ENCODE peak calls at places on chromosome 15, in eight cellular contexts. J is A549, H is K562, T is Panc1, Q is SK-N-SH, X is HCT116, A is HepG2, M is GM12878. E is an unnamed sample. For H3K4me1, the result is how much of the 10 kb centered on the place peaks cover.

GRCh38 chr15:99019558-99020540 is 12.3 kb upstream of the PGPEP1L start:
- DNase-seq in J (peak), H (no peak), T (no peak), Q (no peak), X (no peak), A (peak), M (no peak), E (no peak)

GRCh38 chr15:80856809-80857377 is 77.7 kb downstream of the CEMIP start:
- DNase-seq in J (peak), H (no peak), T (no peak), Q (no peak), X (peak), A (peak), M (no peak), E (peak)

GRCh38 chr15:29569533-29570092 is 252.7 kb downstream of the TJP1 start:
- DNase-seq in J (no peak), H (no peak), T (no peak), Q (no peak), X (no peak), A (no peak), M (no peak), E (peak)

GRCh38 chr15:76285241-76285825 is 25.9 kb downstream of the ETFA start:
- DNase-seq in J (peak), H (no peak), T (no peak), Q (peak), X (no peak), A (peak), M (no peak), E (peak)

GRCh38 chr15:91224750-91225380 is 124.8 kb downstream of the SV2B start:
- DNase-seq in J (peak), H (peak), T (peak), Q (peak), X (peak), A (peak), M (peak), E (peak)

GRCh38 chr15:88656760-88657221 is 18.0 kb downstream of the ISG20 start:
- DNase-seq in J (no peak), H (no peak), T (no peak), Q (no peak), X (no peak), A (no peak), M (peak), E (no peak)

GRCh38 chr15:52233405-52233804 is 42.2 kb upstream of the GNB5 start:
- DNase-seq in J (no peak), H (no peak), T (no peak), Q (no peak), X (no peak), A (no peak), M (no peak), E (no peak)

GRCh38 chr15:59160880-59161593 is 45.6 kb upstream of the LDHAL6B start:
- DNase-seq in J (peak), H (peak), T (peak), Q (peak), X (no peak), A (peak), M (no peak), E (peak)

GRCh38 chr15:39756806-39757522 is 25.7 kb downstream of the FSIP1 start:
- DNase-seq in J (peak), H (peak), T (peak), Q (no peak), X (peak), A (peak), M (no peak), E (peak)

GRCh38 chr15:51229907-51230328 is 108.5 kb downstream of the CYP19A1 start:
- DNase-seq in J (peak), H (peak), T (no peak), Q (peak), X (no peak), A (peak), M (no peak), E (peak)

GRCh38 chr15:32729700-32730099 is 11.9 kb downstream of the GREM1 start:
- DNase-seq in J (no peak), H (no peak), T (no peak), Q (no peak), X (no peak), A (no peak), M (no peak), E (no peak)

GRCh38 chr15:42078903-42079302 is 15.5 kb downstream of the PLA2G4D start:
- DNase-seq in J (no peak), H (no peak), T (no peak), Q (no peak), X (no peak), A (no peak), M (no peak), E (no peak)

GRCh38 chr15:78968539-78969271 is 23.9 kb upstream of the CTSH start:
- DNase-seq in J (no peak), H (no peak), T (no peak), Q (no peak), X (no peak), A (no peak), M (no peak), E (peak)

GRCh38 chr15:100330221-100330620 is 11.6 kb downstream of the ADAMTS17 start:
- DNase-seq in J (no peak), H (no peak), T (no peak), Q (no peak), X (no peak), A (no peak), M (no peak), E (no peak)

GRCh38 chr15:77865701-77866100 is 211.8 kb downstream of the TBC1D2B start:
- DNase-seq in J (no peak), H (no peak), T (no peak), Q (no peak), X (no peak), A (no peak), M (no peak), E (no peak)

GRCh38 chr15:78075490-78076230 is 1.9 kb downstream of the TBC1D2B start:
- DNase-seq in J (peak), H (no peak), T (no peak), Q (no peak), X (no peak), A (peak), M (no peak), E (peak)

GRCh38 chr15:51310064-51310463 is 28.3 kb downstream of the CYP19A1 start:
- DNase-seq in J (no peak), H (no peak), T (no peak), Q (no peak), X (no peak), A (no peak), M (no peak), E (no peak)

GRCh38 chr15:39919740-39920509 is at the start of gene GPR176:
- DNase-seq in J (peak), H (no peak), T (no peak), Q (peak), X (no peak), A (no peak), M (no peak), E (peak)

GRCh38 chr15:25241241-25241801 is 197.5 kb downstream of the UBE3A start:
- DNase-seq in J (no peak), H (no peak), T (no peak), Q (no peak), X (no peak), A (no peak), M (no peak), E (no peak)

GRCh38 chr15:29139072-29139471 is 130.6 kb downstream of the NSMCE3 start:
- DNase-seq in J (no peak), H (no peak), T (no peak), Q (no peak), X (no peak), A (no peak), M (no peak), E (no peak)

DNA sequence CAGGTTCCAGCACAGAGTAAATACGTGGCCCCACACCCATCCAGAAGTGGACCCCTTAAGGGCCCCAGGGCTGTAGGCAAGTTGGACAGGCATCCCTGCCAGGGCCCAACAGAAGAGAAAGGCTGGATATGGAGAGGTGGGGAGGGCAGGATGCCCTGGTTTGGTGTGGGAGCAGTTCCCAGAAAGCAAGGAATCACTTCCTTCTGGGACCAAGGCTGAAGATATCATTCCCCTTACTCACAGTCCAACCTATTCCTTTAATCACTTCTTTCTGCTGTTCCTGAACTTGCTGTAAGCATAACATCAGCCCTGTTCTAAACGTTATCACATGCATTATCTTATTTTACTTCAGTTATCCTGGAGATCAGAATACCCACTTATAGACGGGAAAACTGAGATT is 6.1 kb upstream of the MESP2 start:
- DNase-seq in J (no peak), H (no peak), T (no peak), Q (no peak), X (no peak), A (no peak), M (no peak), E (no peak)
- TF ChIP-seq REST in J (no peak), H (no peak), T (no peak), Q (no peak), X (no peak), A (no peak), M (no peak), E (no peak)

GRCh38 chr15:73324496-73325170 is 44.1 kb downstream of the HCN4 start:
- DNase-seq in J (no peak), H (no peak), T (no peak), Q (no peak), X (no peak), A (no peak), M (no peak), E (no peak)

GRCh38 chr15:73323956-73324355 is 44.8 kb downstream of the HCN4 start:
- DNase-seq in J (no peak), H (no peak), T (no peak), Q (no peak), X (no peak), A (no peak), M (no peak), E (no peak)

GRCh38 chr15:73323374-73323955 is 45.3 kb downstream of the HCN4 start:
- DNase-seq in J (no peak), H (no peak), T (no peak), Q (no peak), X (no peak), A (no peak), M (no peak), E (no peak)

GRCh38 chr15:73326157-73326556 is 42.6 kb downstream of the HCN4 start:
- DNase-seq in J (no peak), H (no peak), T (no peak), Q (no peak), X (no peak), A (no peak), M (no peak), E (no peak)

GRCh38 chr15:73325191-73325980 is 43.4 kb downstream of the HCN4 start:
- DNase-seq in J (peak), H (peak), T (no peak), Q (no peak), X (no peak), A (no peak), M (no peak), E (peak)
- H3K4me1 ChIP-seq in J (under half), H (under half), T (under half), Q (under half), X (under half), A (under half), M (under half), E (under half)

DNA sequence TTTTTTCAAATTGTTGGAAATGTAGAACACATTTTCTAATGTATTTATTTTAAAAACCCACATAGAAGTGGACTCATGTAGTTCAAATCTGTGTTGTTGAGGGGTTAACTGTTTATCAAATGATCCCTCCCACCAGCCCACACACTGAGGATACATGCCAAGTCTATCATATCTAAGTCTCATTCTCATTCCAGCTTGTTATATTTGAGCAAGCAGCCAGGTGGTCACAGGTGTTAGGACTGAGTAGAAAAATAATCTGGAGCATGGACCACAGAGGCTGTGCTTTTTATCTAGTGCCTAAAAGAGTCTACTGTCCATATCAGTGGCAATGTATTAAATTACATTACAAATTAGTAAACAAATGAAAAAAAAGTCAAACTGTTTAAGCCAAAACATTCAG is 20.7 kb upstream of the SPESP1 start:
- DNase-seq in J (no peak), H (no peak), T (no peak), Q (no peak), X (no peak), A (no peak), M (no peak), E (no peak)
- TF ChIP-seq REST in J (no peak), H (no peak), T (no peak), Q (no peak), X (no peak), A (no peak), M (no peak), E (no peak)

DNA sequence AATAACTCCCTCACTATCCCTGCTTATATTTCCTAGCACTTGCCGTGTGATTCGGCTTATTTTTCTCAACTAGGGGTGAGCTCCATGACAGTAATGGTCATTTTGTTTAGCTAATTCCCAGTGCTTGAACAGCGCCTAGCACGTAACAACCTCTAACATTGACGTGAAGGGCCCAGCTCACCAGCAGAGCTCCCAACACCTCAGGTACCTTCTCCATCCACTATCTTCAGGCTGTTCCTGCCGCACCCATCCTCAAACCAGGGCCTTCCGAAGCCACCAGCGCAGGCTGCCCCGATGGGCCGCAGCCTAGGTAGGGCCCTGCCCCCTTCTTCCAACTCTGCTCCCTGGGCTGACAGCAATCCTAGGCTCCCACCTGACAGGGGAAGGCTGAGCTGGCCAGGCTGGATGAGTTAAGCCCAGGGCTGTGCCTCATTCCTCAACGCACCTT is 751 bp upstream of the RPS17 start:
- DNase-seq in J (no peak), H (peak), T (no peak), Q (peak), X (no peak), A (no peak), M (no peak), E (peak)
- H3K4me1 ChIP-seq in J (under half), H (under half), T (under half), Q (under half), X (under half), A (under half), M (under half), E (under half)

DNA sequence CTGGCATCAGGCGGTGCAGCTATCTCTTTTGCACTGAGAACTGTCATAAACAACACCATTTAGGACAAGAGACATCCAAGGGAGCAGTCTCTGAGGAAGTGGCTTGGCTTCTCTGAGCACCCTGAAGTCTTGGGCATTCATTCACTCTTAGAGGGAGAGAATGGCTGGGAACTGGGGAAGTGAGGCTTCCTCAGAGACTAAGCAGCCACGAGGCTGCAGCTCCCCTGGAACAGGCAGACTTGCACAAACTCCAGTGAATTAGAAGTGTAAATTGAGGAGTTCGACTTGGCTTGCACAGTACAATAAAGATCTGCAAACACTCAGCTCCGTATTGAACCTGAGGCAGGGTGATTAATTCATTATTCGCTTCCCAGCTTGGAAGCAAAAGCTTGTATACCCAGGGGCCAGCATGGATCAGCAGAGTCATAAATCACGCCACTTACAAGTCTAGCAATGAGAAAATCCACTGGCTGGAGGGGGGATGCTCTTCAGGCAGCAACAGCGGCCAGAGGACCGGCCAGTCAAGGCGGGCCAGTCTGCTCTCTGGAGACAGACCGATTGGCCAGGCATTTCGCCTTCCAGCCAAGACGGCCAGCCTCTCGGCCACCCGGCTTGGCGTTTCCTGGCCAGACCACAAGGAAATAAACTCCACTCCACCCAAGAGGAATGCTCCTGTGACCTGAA is 118.8 kb upstream of the ADPGK start:
- DNase-seq in J (no peak), H (no peak), T (no peak), Q (no peak), X (no peak), A (no peak), M (no peak), E (no peak)
- TF ChIP-seq REST in J (no peak), H (no peak), T (no peak), Q (no peak), X (no peak), A (no peak), M (no peak), E (no peak)

GRCh38 chr15:67140078-67140833 is 74.9 kb downstream of the SMAD3 start:
- DNase-seq in J (no peak), H (no peak), T (no peak), Q (no peak), X (no peak), A (no peak), M (no peak), E (no peak)
- H3K4me1 ChIP-seq in J (half or more), H (under half), T (half or more), Q (half or more), X (half or more), A (half or more), M (under half), E (half or more)

DNA sequence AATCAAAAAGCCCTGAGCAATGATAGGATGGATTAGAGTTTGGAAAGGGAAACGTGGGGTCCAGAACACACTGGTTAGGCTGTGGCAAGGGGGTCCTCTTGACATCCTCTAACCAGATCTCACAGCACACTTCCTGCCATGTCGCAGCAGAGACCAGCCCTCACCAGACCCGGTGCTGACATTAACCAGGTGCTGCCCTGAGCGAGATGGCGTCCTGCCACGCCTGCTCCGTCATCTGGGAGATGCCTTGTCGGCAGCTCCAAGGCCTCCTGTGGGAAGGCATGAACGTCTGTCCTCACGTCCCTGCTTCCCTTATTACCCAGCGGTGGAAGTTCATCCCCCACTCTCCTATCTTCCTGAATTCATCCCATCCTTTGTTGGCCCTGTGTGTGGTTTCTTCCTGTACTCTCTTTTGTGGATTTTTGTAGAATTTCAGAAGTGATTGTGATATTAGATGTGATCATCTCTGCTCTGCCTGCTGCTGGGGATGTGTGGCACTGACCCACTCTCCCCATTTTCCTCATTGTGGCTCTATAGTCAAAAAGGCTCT is 29.4 kb upstream of the MYZAP start:
- DNase-seq in J (no peak), H (no peak), T (no peak), Q (peak), X (no peak), A (no peak), M (no peak), E (no peak)
- TF ChIP-seq REST in J (no peak), H (no peak), T (no peak), Q (no peak), X (no peak), A (no peak), M (no peak), E (no peak)

GRCh38 chr15:92907229-92907628 is 7.1 kb downstream of the CHD2 start:
- DNase-seq in J (peak), H (peak), T (no peak), Q (no peak), X (no peak), A (no peak), M (no peak), E (no peak)

GRCh38 chr15:92910451-92910850 is 10.3 kb downstream of the CHD2 start:
- DNase-seq in J (no peak), H (no peak), T (no peak), Q (no peak), X (no peak), A (no peak), M (no peak), E (no peak)

GRCh38 chr15:92908369-92909057 is 8.4 kb downstream of the CHD2 start:
- DNase-seq in J (no peak), H (no peak), T (no peak), Q (no peak), X (no peak), A (no peak), M (no peak), E (no peak)

GRCh38 chr15:92907880-92908279 is 7.8 kb downstream of the CHD2 start:
- DNase-seq in J (peak), H (peak), T (no peak), Q (no peak), X (no peak), A (no peak), M (no peak), E (no peak)

DNA sequence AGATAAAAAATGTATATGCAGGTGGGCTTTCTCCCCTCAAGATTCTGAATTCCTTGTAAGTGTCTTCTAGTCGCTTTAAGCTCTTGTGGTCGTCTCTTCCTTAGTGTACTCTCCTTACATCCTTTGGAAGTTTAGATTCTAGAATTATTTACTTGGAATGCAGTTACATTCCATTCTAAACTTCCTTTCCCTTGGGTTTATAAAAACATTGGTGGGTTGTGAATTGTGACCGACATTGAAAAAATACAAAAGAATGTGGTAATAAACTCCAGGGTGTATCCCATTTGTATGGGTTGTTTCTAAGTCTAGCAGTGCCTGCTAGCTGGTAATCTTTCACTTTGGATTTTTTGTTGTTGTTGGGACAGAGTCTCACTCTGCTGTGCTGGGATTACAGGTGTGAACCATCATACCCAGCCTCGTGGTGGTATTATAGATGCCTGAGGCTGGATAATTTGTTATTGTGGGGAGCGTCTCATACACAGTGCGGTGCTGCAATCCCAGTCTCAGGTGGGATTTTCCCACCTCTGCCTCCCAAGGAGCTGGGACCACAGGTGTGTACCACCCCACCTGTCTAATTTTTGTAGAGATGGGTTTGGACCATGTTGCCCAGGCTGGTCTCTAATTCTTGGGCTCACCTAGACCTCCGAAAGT is 9.1 kb downstream of the CHD2 start:
- DNase-seq in J (no peak), H (no peak), T (no peak), Q (no peak), X (no peak), A (no peak), M (no peak), E (no peak)
- H3K4me1 ChIP-seq in J (half or more), H (under half), T (half or more), Q (under half), X (half or more), A (half or more), M (under half), E (under half)

E was measured in GM23338.